ENCODE peak calls at places on chromosomes 2 and 18, in four cellular contexts. F, G, B and V are unnamed samples.
A peak's percentile ranks its signal among the peaks of the same experiment; 100 is the strongest.

GRCh38 chr2:33214857-33215256 is 261.6 kb upstream of the RASGRP3 start:
- DNase-seq in B (no peak), F (no peak), G (no peak), V (no peak)

GRCh38 chr2:62305421-62306176 is 109.7 kb downstream of the B3GNT2 start:
- DNase-seq in G (no peak), B (no peak), F (no peak), V (no peak)

GRCh38 chr2:196725218-196725617 is 74.3 kb downstream of the GTF3C3 start:
- DNase-seq in G (no peak), B (no peak), F (no peak), V (no peak)

GRCh38 chr2:10572693-10573092 is 117.1 kb downstream of the NOL10 start:
- DNase-seq in G (no peak), B (no peak), F (no peak), V (no peak)

GRCh38 chr2:85584857-85585780 is 888 bp downstream of the VAMP5 start:
- DNase-seq in G (peak; percentile 72), F (no peak), B (no peak), V (no peak)

GRCh38 chr2:69734040-69734611 is 7.8 kb upstream of the ANXA4 start:
- DNase-seq in B (no peak), F (no peak), G (peak; percentile 82), V (no peak)

GRCh38 chr2:145985517-145985916 is 1465.6 kb upstream of the ZEB2 start:
- DNase-seq in G (no peak), F (no peak), B (no peak), V (no peak)

GRCh38 chr18:22839488-22839930 is 93.6 kb upstream of the RBBP8 start:
- DNase-seq in G (no peak), B (no peak), F (no peak), V (no peak)

GRCh38 chr2:8799004-8799403 is 38.4 kb downstream of the KIDINS220 start:
- DNase-seq in F (no peak), B (no peak), G (no peak), V (no peak)

GRCh38 chr2:136383161-136383560 is 265.2 kb upstream of the CXCR4 start:
- DNase-seq in B (no peak), G (no peak), F (no peak), V (no peak)

GRCh38 chr2:227849906-227850305 is 21.5 kb upstream of the DAW1 start:
- DNase-seq in G (no peak), B (no peak), F (no peak), V (no peak)

GRCh38 chr18:71443726-71444480 is 1100.2 kb downstream of the CBLN2 start:
- DNase-seq in G (no peak), B (no peak), F (no peak), V (no peak)

GRCh38 chr2:171523969-171524401 is 1.7 kb downstream of the CYBRD1 start:
- DNase-seq in F (peak; percentile 44), G (peak; percentile 39), B (no peak), V (no peak)

GRCh38 chr2:54767921-54768320 is 44.5 kb downstream of the EML6 start:
- DNase-seq in B (no peak), G (no peak), F (no peak), V (no peak)

GRCh38 chr2:215684448-215685217 is 248.8 kb upstream of the FN1 start:
- DNase-seq in G (peak; percentile 24), B (no peak), F (no peak), V (no peak)

GRCh38 chr2:201928363-201928762 is 105.3 kb upstream of the FZD7 start:
- DNase-seq in F (no peak), B (no peak), G (no peak), V (no peak)

GRCh38 chr2:99998981-99999380 is 143.4 kb downstream of the AFF3 start:
- DNase-seq in F (no peak), G (no peak), B (no peak), V (no peak)

GRCh38 chr2:172083725-172084483 is 1.4 kb upstream of the DLX1 start:
- DNase-seq in B (no peak), F (no peak), G (no peak), V (no peak)

GRCh38 chr2:23901966-23902942 is 24.7 kb downstream of the ATAD2B start:
- DNase-seq in B (no peak), G (no peak), F (no peak), V (no peak)

GRCh38 chr2:216690451-216691209 is 4.7 kb downstream of the IGFBP5 start:
- DNase-seq in B (peak; percentile 63), F (no peak), G (no peak), V (no peak)

DNA sequence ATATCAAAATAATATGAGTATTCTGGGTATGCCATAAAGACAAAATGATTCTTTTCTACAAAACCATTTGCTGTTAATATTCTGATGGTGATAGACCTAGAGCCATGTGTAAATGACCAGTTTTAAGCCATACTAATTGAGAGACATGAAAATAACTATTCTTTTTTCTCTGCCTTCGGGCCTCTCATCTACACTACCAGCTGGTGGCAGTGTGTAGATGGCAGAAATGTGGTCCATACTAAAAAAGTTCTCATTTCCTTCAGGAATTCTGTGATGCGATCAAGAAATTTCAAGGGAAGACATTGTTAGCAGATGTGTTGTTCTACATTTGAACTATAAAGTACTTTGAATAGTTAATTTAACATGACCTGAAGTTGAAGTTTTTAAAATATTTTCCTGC is 485.2 kb downstream of the TRIB2 start:
- DNase-seq in F (no peak), B (no peak), G (no peak), V (no peak)
- TF ChIP-seq CTCF in F (no peak), B (no peak), G (no peak), V (peak; percentile 37)

DNA sequence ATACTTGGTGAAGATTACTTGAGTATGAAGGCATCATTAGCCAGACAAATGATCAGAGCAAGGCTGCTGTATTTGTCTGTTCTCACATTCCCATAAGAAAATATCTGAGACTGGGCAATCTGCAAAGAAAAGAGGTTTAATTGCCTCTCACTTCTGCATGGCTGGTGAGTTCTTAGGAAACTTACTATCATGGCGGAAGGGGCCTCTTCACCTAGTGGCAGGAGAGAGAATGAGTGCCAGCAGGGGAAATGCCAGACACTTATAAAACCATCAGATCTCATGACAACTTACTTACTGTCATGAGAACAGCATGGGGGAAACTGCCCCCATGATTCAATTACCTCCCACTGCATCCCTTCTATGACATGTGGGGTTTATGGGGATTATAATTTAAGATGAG is 452.3 kb downstream of the GALR1 start:
- DNase-seq in F (no peak), G (no peak), B (no peak), V (no peak)
- TF ChIP-seq CTCF in F (no peak), G (no peak), B (no peak), V (no peak)

GRCh38 chr2:120669121-120669952 is 66.3 kb upstream of the GLI2 start:
- DNase-seq in F (peak; percentile 63), B (no peak), G (peak; percentile 26), V (peak; percentile 68)
- TF ChIP-seq CTCF in F (no peak), B (no peak), G (no peak), V (peak; percentile 71)

GRCh38 chr2:230902180-230902899 is 22.7 kb downstream of the GPR55 start:
- DNase-seq in G (peak; percentile 75), B (no peak), F (no peak), V (peak; percentile 62)
- TF ChIP-seq CTCF in G (peak; percentile 74), B (no peak), F (peak; percentile 74), V (peak; percentile 77)